ENCODE peak calls at places on chromosomes 3 and 15, in five cellular contexts. L is left ventricle myocardium inferior, I is H1, F is tibial artery, R is GM23248. U is an unnamed sample. For H3K9me3, the result is how much of the 10 kb centered on the place peaks cover.

GRCh38 chr3:32500880-32501784 is 1.5 kb downstream of the CMTM6 start:
- DNase-seq in L (no peak), F (no peak), I (no peak), R (peak), U (no peak)

GRCh38 chr15:65323071-65323511 is 18.6 kb downstream of the RNU5B-1 start:
- DNase-seq in R (no peak), F (no peak), L (peak), I (no peak), U (no peak)

GRCh38 chr3:167116120-167116922 is 263.8 kb downstream of the ZBBX start:
- DNase-seq in I (no peak), F (no peak), L (peak), R (no peak), U (no peak)

GRCh38 chr3:194158942-194159439 is 23.0 kb downstream of the HES1 start:
- DNase-seq in I (no peak), L (no peak), R (no peak), F (no peak), U (no peak)

GRCh38 chr3:188533612-188534357 is 379.8 kb downstream of the LPP start:
- DNase-seq in R (no peak), L (no peak), F (no peak), I (no peak), U (no peak)

GRCh38 chr3:125267460-125267859 is 54.9 kb upstream of the SLC12A8 start:
- DNase-seq in I (no peak), L (no peak), R (no peak), F (no peak), U (no peak)

GRCh38 chr3:40996382-40996781 is 202.9 kb upstream of the CTNNB1 start:
- DNase-seq in I (no peak), L (no peak), F (no peak), R (no peak), U (no peak)

GRCh38 chr3:32147935-32148334 is 41.5 kb downstream of the GPD1L start:
- DNase-seq in L (no peak), R (no peak), F (no peak), I (no peak), U (no peak)

GRCh38 chr3:36911990-36912804 is 32.7 kb downstream of the TRANK1 start:
- DNase-seq in R (peak), F (no peak), L (no peak), I (no peak), U (no peak)

GRCh38 chr3:25433106-25433505 is 5.0 kb downstream of the RARB start:
- DNase-seq in L (no peak), R (no peak), F (no peak), I (no peak), U (no peak)

GRCh38 chr3:127073931-127074820 is 91.3 kb downstream of the PLXNA1 start:
- DNase-seq in R (peak), L (no peak), F (peak), I (no peak), U (no peak)

GRCh38 chr3:51340311-51340829 is 44.7 kb upstream of the MANF start:
- DNase-seq in F (peak), L (no peak), I (peak), R (peak), U (no peak)

GRCh38 chr15:56207711-56208110 is 36.0 kb downstream of the RFX7 start:
- DNase-seq in R (no peak), I (no peak), F (no peak), L (no peak), U (no peak)

GRCh38 chr3:127747751-127748521 is 74.4 kb downstream of the MGLL start:
- DNase-seq in F (peak), I (no peak), L (peak), R (peak), U (peak)

GRCh38 chr15:66747223-66747622 is 45.2 kb downstream of the SMAD6 start:
- DNase-seq in L (no peak), I (no peak), R (no peak), F (no peak), U (no peak)

GRCh38 chr3:66133050-66133757 is 87.6 kb upstream of the SLC25A26 start:
- DNase-seq in F (no peak), L (no peak), I (no peak), R (peak), U (no peak)

GRCh38 chr3:12508316-12508715 is 24.0 kb downstream of the TSEN2 start:
- DNase-seq in R (peak), L (no peak), I (no peak), F (peak), U (no peak)

GRCh38 chr3:129182390-129183180 is 1.1 kb downstream of the CNBP start:
- DNase-seq in F (no peak), L (no peak), I (no peak), R (peak), U (no peak)

GRCh38 chr15:33985751-33986150 is 17.5 kb downstream of the CHRM5 start:
- DNase-seq in F (no peak), R (no peak), I (no peak), L (no peak), U (no peak)

GRCh38 chr15:38454687-38455071 is 752 bp downstream of the FAM98B start:
- DNase-seq in F (no peak), I (no peak), R (peak), L (no peak), U (no peak)

GRCh38 chr15:67805008-67805681 is 20.2 kb upstream of the SKOR1 start:
- DNase-seq in L (no peak), F (no peak), I (peak), R (no peak), U (no peak)

GRCh38 chr3:41102053-41102556 is 97.2 kb upstream of the CTNNB1 start:
- DNase-seq in I (no peak), F (no peak), R (no peak), L (no peak), U (no peak)

GRCh38 chr3:12353796-12354505 is 65.1 kb downstream of the PPARG start:
- DNase-seq in R (peak), I (no peak), F (no peak), L (no peak), U (no peak)

GRCh38 chr3:140205598-140205997 is 270.6 kb downstream of the CLSTN2 start:
- DNase-seq in I (no peak), L (no peak), F (no peak), R (no peak), U (no peak)

GRCh38 chr3:176734146-176734545 is 463.1 kb downstream of the TBL1XR1 start:
- DNase-seq in F (no peak), L (no peak), I (peak), R (no peak), U (no peak)

GRCh38 chr3:39779511-39780230 is 29.7 kb upstream of the MYRIP start:
- DNase-seq in R (no peak), F (no peak), L (no peak), I (no peak), U (no peak)

GRCh38 chr15:64070965-64071851 is 22.4 kb downstream of the CIAO2A start:
- DNase-seq in F (peak), R (peak), I (no peak), L (no peak), U (no peak)

GRCh38 chr3:126129408-126129891 is 45.5 kb upstream of the SLC41A3 start:
- DNase-seq in R (peak), I (peak), L (peak), F (peak), U (peak)

GRCh38 chr3:189954733-189955665 is 165.7 kb downstream of the P3H2 start:
- DNase-seq in L (no peak), R (peak), F (no peak), I (no peak), U (no peak)

GRCh38 chr3:46027736-46028397 is 584 bp upstream of the XCR1 start:
- DNase-seq in R (no peak), L (no peak), F (no peak), I (no peak), U (no peak)
- H3K9me3 ChIP-seq in R (under half), L (under half), F (under half), I (under half), U (under half)

DNA sequence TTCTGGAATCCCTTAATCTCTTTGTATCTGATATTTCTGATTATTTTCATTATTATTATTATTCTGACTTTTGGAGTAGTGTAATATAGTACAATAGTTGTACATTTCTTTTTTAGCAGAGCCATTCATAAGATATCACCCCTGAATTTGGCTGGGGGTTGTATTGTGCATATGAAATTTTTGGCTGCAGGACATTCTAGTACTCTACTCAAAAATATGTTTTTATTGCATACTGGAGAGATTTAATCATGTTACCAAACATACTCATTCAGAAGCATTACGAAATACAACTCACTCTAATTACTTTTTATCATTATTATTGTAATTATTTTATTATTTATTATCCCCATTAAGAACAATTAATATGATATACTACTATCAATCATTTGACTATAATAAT is 589.7 kb upstream of the KCNMB2 start:
- DNase-seq in R (peak), F (no peak), L (no peak), I (no peak), U (no peak)
- H3K9me3 ChIP-seq in R (under half), F (under half), L (under half), I (under half), U (under half)

DNA sequence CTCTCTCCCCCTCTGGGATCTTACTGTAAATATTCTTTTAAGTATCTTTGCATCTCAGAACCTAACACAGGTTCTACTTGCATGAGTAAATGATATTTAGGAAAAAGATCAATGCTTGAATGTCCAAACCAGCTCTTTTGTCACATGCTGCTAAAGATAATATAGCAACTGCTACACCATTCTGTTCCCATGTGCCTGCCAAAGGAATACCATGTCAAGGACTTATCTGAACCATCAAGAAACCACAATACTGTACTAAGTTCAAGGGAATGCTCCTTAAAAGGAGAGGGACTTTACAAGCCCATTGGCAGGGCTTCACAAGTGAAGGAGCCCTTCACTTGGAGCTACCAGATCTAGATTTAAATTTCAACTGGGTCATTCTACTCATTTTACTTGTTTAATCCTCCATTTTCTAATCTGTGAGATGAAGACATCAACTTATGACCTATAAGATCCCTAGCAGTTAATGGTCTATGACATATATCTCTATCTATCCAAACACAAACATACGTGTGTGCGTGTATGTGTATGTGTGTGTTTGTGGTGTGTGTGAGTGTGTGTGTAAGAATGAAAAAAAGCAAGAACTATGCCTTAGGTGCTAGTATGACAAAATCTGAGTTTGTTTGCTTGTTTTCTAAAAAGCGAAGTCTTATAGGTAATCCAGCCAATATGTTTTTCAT is 13.0 kb upstream of the SEC62 start:
- DNase-seq in R (no peak), I (no peak), L (no peak), F (no peak), U (no peak)
- H3K9me3 ChIP-seq in R (under half), I (under half), L (under half), F (under half), U (under half)

GRCh38 chr15:94970096-94970495 is 738.7 kb downstream of the MCTP2 start:
- DNase-seq in R (no peak), L (no peak), I (no peak), F (no peak), U (no peak)
- H3K9me3 ChIP-seq in R (under half), L (under half), I (under half), F (under half), U (under half)

DNA sequence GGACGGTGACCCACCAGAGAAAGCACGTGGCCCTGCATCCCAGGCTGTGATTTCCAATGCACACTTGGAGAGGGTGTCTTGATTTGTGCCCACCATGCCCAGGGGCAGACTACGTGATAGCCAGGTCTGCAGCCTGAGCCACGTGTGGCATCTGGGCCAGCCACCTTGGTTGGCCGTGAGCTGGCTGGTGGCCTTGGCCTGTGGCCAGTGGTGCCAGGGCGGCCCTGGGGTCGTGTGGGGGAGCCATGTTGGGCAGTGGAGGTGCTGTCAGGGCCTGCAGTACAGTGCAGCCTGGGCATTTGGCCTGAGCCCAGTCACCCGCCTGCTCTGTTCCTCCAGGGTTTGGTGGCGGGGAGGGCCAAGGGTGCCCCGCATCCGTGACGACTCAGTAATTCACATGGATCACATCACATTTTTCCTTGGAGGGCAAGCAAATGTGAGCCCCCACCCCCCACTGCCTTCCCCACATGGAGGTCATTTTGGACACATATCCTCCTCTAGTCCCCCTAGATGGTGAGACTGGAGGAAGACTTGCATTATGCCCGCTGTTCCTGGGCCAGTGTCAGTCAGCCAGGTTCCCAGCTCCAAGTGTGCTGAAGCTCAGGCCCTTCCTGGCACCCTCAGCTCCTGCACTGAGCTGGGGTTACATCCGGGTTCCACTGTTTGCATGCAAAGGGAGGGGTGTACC is 201.4 kb downstream of the UBE3A start:
- DNase-seq in I (no peak), L (no peak), F (peak), R (no peak), U (peak)
- H3K9me3 ChIP-seq in I (half or more), L (under half), F (under half), R (under half), U (half or more)

GRCh38 chr3:155535098-155535497 is 209.8 kb downstream of the PLCH1 start:
- DNase-seq in F (no peak), I (no peak), R (no peak), L (no peak), U (no peak)
- H3K9me3 ChIP-seq in F (under half), I (under half), R (under half), L (under half), U (under half)

GRCh38 chr15:20271647-20272046 is 270.0 kb downstream of the GOLGA6L6 start:
- DNase-seq in F (no peak), R (no peak), I (no peak), L (no peak), U (peak)
- H3K9me3 ChIP-seq in F (under half), R (under half), I (half or more), L (under half), U (half or more)

U was measured in mucosa of descending colon.